ENCODE peak calls at places on chromosomes 7 and 10, in ten cellular contexts. D is Calu3; U is prostate gland; P is stimulated activated CD4-positive, alpha-beta T cell treated with anti-CD3 and anti-CD28 coated beads, Interleukin-4, amount 100 ng/mL, for 48 hours; M is fibroblast of pulmonary artery; G is SJCRH30; F is EL; A is epithelial cell of proximal tubule; V is anterior cingulate cortex; Z is AG04449. N is an unnamed sample.

GRCh38 chr7:130935564-130936157 is 201.7 kb upstream of the KLF14 start:
- DNase-seq in D (no peak), U (no peak), P (no peak), M (no peak), G (no peak), F (no peak), A (no peak), V (no peak), Z (no peak), N (no peak)

GRCh38 chr10:126256864-126257263 is 131.4 kb downstream of the ADAM12 start:
- DNase-seq in D (no peak), U (no peak), P (no peak), M (no peak), G (no peak), F (no peak), A (no peak), V (no peak), Z (no peak), N (no peak)

GRCh38 chr10:124248056-124248455 is 154.7 kb upstream of the CHST15 start:
- DNase-seq in D (no peak), U (no peak), P (no peak), M (no peak), G (no peak), F (no peak), A (no peak), V (no peak), Z (no peak), N (no peak)

GRCh38 chr10:111429288-111430028 is 352.6 kb downstream of the ADRA2A start:
- DNase-seq in D (no peak), U (no peak), P (no peak), M (no peak), G (no peak), F (no peak), A (no peak), V (no peak), Z (no peak), N (no peak)

GRCh38 chr7:44377681-44378421 is 52.5 kb upstream of the CAMK2B start:
- DNase-seq in D (no peak), U (no peak), P (no peak), M (no peak), G (no peak), F (no peak), A (no peak), V (no peak), Z (no peak), N (no peak)

GRCh38 chr7:114819629-114820362 is 102.1 kb upstream of the MDFIC start:
- DNase-seq in D (peak; percentile 55), U (no peak), P (no peak), M (peak; percentile 98), G (peak; percentile 9), F (peak; percentile 96), A (peak; percentile 99), V (no peak), Z (peak; percentile 90), N (peak; percentile 97)

GRCh38 chr10:52665821-52666220 is 106.8 kb downstream of the MBL2 start:
- DNase-seq in D (no peak), U (no peak), P (no peak), M (no peak), G (no peak), F (no peak), A (no peak), V (no peak), Z (no peak), N (no peak)

GRCh38 chr10:30432631-30433285 is 1.2 kb upstream of the MAP3K8 start:
- DNase-seq in D (no peak), U (no peak), P (no peak), M (no peak), G (no peak), F (no peak), A (no peak), V (no peak), Z (no peak), N (no peak)

GRCh38 chr7:101303102-101303701 is 18.4 kb downstream of the IFT22 start:
- DNase-seq in D (no peak), U (no peak), P (no peak), M (no peak), G (no peak), F (no peak), A (no peak), V (no peak), Z (no peak), N (peak; percentile 6)

GRCh38 chr7:157989611-157990010 is 598.0 kb downstream of the PTPRN2 start:
- DNase-seq in D (no peak), U (no peak), P (no peak), M (no peak), G (no peak), F (no peak), A (no peak), V (no peak), Z (no peak), N (no peak)

GRCh38 chr7:41637051-41637450 is 65.8 kb downstream of the INHBA start:
- DNase-seq in D (no peak), U (no peak), P (no peak), M (no peak), G (no peak), F (peak; percentile 43), A (no peak), V (no peak), Z (no peak), N (no peak)

GRCh38 chr7:152870106-152870693 is 110.6 kb downstream of the ACTR3B start:
- DNase-seq in D (no peak), U (no peak), P (no peak), M (no peak), G (no peak), F (no peak), A (no peak), V (no peak), Z (no peak), N (no peak)

GRCh38 chr10:110820321-110820814 is 51.4 kb upstream of the PDCD4 start:
- DNase-seq in D (no peak), U (peak; percentile 79), P (no peak), M (peak; percentile 21), G (no peak), F (no peak), A (no peak), V (peak; percentile 24), Z (no peak), N (peak; percentile 39)

GRCh38 chr7:19122018-19122588 is 4.7 kb upstream of the TWIST1 start:
- DNase-seq in D (no peak), U (no peak), P (no peak), M (peak; percentile 83), G (no peak), F (peak; percentile 65), A (peak; percentile 12), V (no peak), Z (no peak), N (peak; percentile 43)

GRCh38 chr7:151204383-151205032 is 5.8 kb downstream of the H2BK1 start:
- DNase-seq in D (no peak), U (no peak), P (no peak), M (no peak), G (no peak), F (no peak), A (no peak), V (no peak), Z (no peak), N (no peak)

GRCh38 chr7:143388491-143389101 is 7.5 kb downstream of the ZYX start:
- DNase-seq in D (no peak), U (no peak), P (no peak), M (no peak), G (no peak), F (no peak), A (no peak), V (no peak), Z (no peak), N (no peak)

GRCh38 chr10:110448682-110449418 is 48.9 kb upstream of the DUSP5 start:
- DNase-seq in D (no peak), U (no peak), P (no peak), M (no peak), G (no peak), F (no peak), A (no peak), V (no peak), Z (no peak), N (no peak)

N was measured in fibroblast of lung.